ENCODE peak calls at places on chromosomes 2 and 18, in five cellular contexts. D, U, G, Y and B are unnamed samples.

GRCh38 chr18:46370898-46371297 is 266.7 kb downstream of the HAUS1 start:
- DNase-seq in D (no peak), U (no peak), G (no peak), Y (no peak), B (no peak)

GRCh38 chr2:230674930-230675672 is 37.5 kb upstream of the CAB39 start:
- DNase-seq in D (no peak), U (no peak), G (no peak), Y (no peak), B (no peak)

GRCh38 chr2:107785756-107786155 is 40.9 kb upstream of the RGPD4 start:
- DNase-seq in D (no peak), U (no peak), G (no peak), Y (no peak), B (no peak)

GRCh38 chr2:221673248-221673647 is 101.1 kb upstream of the EPHA4 start:
- DNase-seq in D (no peak), U (no peak), G (no peak), Y (no peak), B (no peak)

GRCh38 chr2:20561703-20562454 is 89.0 kb downstream of the HS1BP3 start:
- DNase-seq in D (no peak), U (no peak), G (no peak), Y (no peak), B (no peak)

GRCh38 chr2:112920923-112921532 is 10.1 kb downstream of the IL37 start:
- DNase-seq in D (no peak), U (no peak), G (no peak), Y (no peak), B (no peak)

GRCh38 chr2:138476186-138476585 is 25.4 kb upstream of the SPOPL start:
- DNase-seq in D (no peak), U (no peak), G (no peak), Y (no peak), B (no peak)

GRCh38 chr2:161417428-161418274 is 1.6 kb downstream of the TBR1 start:
- DNase-seq in D (no peak), U (no peak), G (no peak), Y (no peak), B (peak; percentile 18)

GRCh38 chr18:42028232-42028832 is 73.3 kb downstream of the PIK3C3 start:
- DNase-seq in D (no peak), U (no peak), G (no peak), Y (peak; percentile 7), B (peak; percentile 47)

GRCh38 chr2:181857471-181857870 is 34.1 kb upstream of the ITPRID2 start:
- DNase-seq in D (no peak), U (no peak), G (no peak), Y (no peak), B (no peak)

GRCh38 chr2:88493481-88493880 is 41.0 kb upstream of the FOXI3 start:
- DNase-seq in D (no peak), U (no peak), G (no peak), Y (no peak), B (no peak)

GRCh38 chr2:12048551-12048950 is 302.1 kb downstream of the LPIN1 start:
- DNase-seq in D (no peak), U (no peak), G (no peak), Y (no peak), B (peak; percentile 39)

GRCh38 chr2:58896600-58896999 is 655.5 kb upstream of the FANCL start:
- DNase-seq in D (no peak), U (no peak), G (no peak), Y (no peak), B (no peak)

GRCh38 chr2:65024149-65024829 is 31.9 kb upstream of the CEP68 start:
- DNase-seq in D (no peak), U (no peak), G (no peak), Y (no peak), B (peak; percentile 24)

GRCh38 chr2:197915548-197916265 is 111.3 kb downstream of the PLCL1 start:
- DNase-seq in D (no peak), U (no peak), G (no peak), Y (no peak), B (no peak)

GRCh38 chr2:177078843-177079242 is 133.8 kb upstream of the HNRNPA3 start:
- DNase-seq in D (no peak), U (no peak), G (no peak), Y (no peak), B (no peak)

GRCh38 chr2:119704670-119705120 is 25.7 kb downstream of the TMEM177 start:
- DNase-seq in D (no peak), U (no peak), G (no peak), Y (no peak), B (no peak)

GRCh38 chr18:2780750-2781149 is 66.1 kb upstream of the EMILIN2 start:
- DNase-seq in D (no peak), U (no peak), G (no peak), Y (no peak), B (no peak)

GRCh38 chr2:191150451-191151314 is at the start of gene STAT4:
- DNase-seq in D (peak; percentile 4), U (peak; percentile 62), G (peak; percentile 33), Y (peak; percentile 43), B (peak; percentile 22)

GRCh38 chr18:3875961-3876360 is 426.0 kb downstream of the TGIF1 start:
- DNase-seq in D (no peak), U (no peak), G (no peak), Y (no peak), B (no peak)

GRCh38 chr2:219254590-219255219 is 987 bp upstream of the TUBA4A start:
- DNase-seq in D (no peak), U (no peak), G (peak; percentile 72), Y (no peak), B (peak; percentile 26)

GRCh38 chr2:42663106-42663755 is 94.8 kb downstream of the MTA3 start:
- DNase-seq in D (peak; percentile 11), U (peak; percentile 71), G (peak; percentile 77), Y (peak; percentile 78), B (peak; percentile 65)

GRCh38 chr2:84944257-84944909 is 26.6 kb upstream of the KCMF1 start:
- DNase-seq in D (no peak), U (no peak), G (no peak), Y (no peak), B (no peak)

GRCh38 chr2:84942964-84943421 is 28.0 kb upstream of the KCMF1 start:
- DNase-seq in D (no peak), U (no peak), G (no peak), Y (no peak), B (no peak)

GRCh38 chr2:84947010-84947593 is 23.9 kb upstream of the KCMF1 start:
- DNase-seq in D (no peak), U (no peak), G (no peak), Y (no peak), B (no peak)

GRCh38 chr2:84942166-84942565 is 28.8 kb upstream of the KCMF1 start:
- DNase-seq in D (no peak), U (no peak), G (no peak), Y (no peak), B (no peak)

GRCh38 chr2:84946204-84947009 is 24.6 kb upstream of the KCMF1 start:
- DNase-seq in D (no peak), U (peak; percentile 57), G (no peak), Y (peak; percentile 95), B (no peak)
- TF ChIP-seq POLR2A in D (no peak), U (no peak), G (no peak), Y (peak; percentile 27), B (no peak)

GRCh38 chr2:74836675-74837401 is 2.9 kb downstream of the HK2 start:
- DNase-seq in D (no peak), U (no peak), G (no peak), Y (no peak), B (no peak)
- TF ChIP-seq POLR2A in D (no peak), U (no peak), G (no peak), Y (no peak), B (no peak)

GRCh38 chr2:46436800-46437199 is 42.6 kb upstream of the TMEM247 start:
- DNase-seq in D (no peak), U (no peak), G (no peak), Y (no peak), B (no peak)
- TF ChIP-seq POLR2A in D (no peak), U (no peak), G (no peak), Y (no peak), B (no peak)

DNA sequence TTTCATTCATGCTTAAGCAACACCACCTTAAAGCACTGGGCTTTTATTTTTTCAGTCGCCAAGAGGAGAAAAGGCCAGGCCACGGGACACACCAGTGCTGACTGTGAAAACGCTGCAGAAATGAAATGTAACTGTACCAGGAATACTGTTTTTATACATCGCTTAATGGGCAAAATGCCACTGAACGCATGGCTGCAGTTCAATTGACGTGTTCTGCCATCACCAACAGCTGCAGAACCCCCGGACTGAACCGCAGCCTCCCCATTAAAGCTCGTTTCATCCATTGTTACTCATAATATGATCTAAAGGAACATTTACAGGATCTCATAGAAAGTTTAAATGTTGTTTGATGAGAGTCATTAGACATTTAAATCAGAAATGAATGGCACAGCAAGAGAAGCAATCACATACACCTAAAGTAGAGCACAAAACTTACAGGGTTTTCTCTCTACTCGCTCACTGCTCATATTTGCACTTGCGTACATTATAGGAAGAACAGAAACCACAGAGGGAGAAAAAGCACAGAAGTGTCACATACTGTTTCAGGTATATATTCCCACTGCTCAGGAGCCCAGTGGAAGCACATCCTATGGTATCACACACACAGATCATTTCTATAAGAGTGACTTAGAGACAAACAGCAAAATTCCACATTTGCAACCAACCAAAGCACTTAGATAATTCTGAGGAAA is 35.3 kb downstream of the TCF4 start:
- DNase-seq in D (no peak), U (no peak), G (no peak), Y (no peak), B (no peak)
- TF ChIP-seq POLR2A in D (no peak), U (no peak), G (no peak), Y (no peak), B (no peak)